ENCODE peak calls at places on chromosomes 12 and 14, in four cellular contexts. D is esophagus squamous epithelium, T is A172, O is NAMALWA. K is an unnamed sample.

GRCh38 chr12:71270057-71270456 is 112.3 kb upstream of the TSPAN8 start:
- DNase-seq in O (no peak), D (no peak), T (no peak), K (no peak)

GRCh38 chr14:54650331-54651017 is 83.5 kb downstream of the SAMD4A start:
- DNase-seq in O (no peak), T (peak), D (peak), K (no peak)

GRCh38 chr12:116366456-116366776 is 88.9 kb upstream of the MED13L start:
- DNase-seq in O (no peak), T (no peak), D (no peak), K (no peak)

GRCh38 chr14:60721331-60722162 is 2.6 kb downstream of the SIX4 start:
- DNase-seq in O (no peak), T (peak), D (no peak), K (peak)

GRCh38 chr12:92340441-92341332 is 195.0 kb upstream of the BTG1 start:
- DNase-seq in T (no peak), D (no peak), O (no peak), K (peak)

GRCh38 chr14:69828372-69828771 is 31.3 kb upstream of the SLC10A1 start:
- DNase-seq in D (no peak), O (no peak), T (no peak), K (no peak)

GRCh38 chr12:87344699-87345098 is 684.5 kb downstream of the C12orf50 start:
- DNase-seq in T (peak), O (peak), D (no peak), K (no peak)

GRCh38 chr12:114445401-114446323 is 39.7 kb upstream of the TBX5 start:
- DNase-seq in T (no peak), O (no peak), D (no peak), K (no peak)

GRCh38 chr12:75548879-75549278 is 37.5 kb upstream of the KRR1 start:
- DNase-seq in D (no peak), T (no peak), O (no peak), K (no peak)

GRCh38 chr12:110102255-110102654 is 21.9 kb upstream of the IFT81 start:
- DNase-seq in O (peak), D (no peak), T (peak), K (peak)

GRCh38 chr12:62642509-62642908 is 175.9 kb downstream of the MON2 start:
- DNase-seq in D (no peak), T (no peak), O (no peak), K (no peak)

GRCh38 chr12:131239384-131240094 is 285.8 kb downstream of the ADGRD1 start:
- DNase-seq in O (no peak), T (no peak), D (no peak), K (no peak)

GRCh38 chr14:95784137-95784536 is 70.2 kb upstream of the TCL1A start:
- DNase-seq in O (peak), D (no peak), T (peak), K (peak)

GRCh38 chr12:49790741-49791140 is 37.5 kb downstream of the NCKAP5L start:
- DNase-seq in T (no peak), O (no peak), D (no peak), K (no peak)

GRCh38 chr12:54595471-54595870 is 7.0 kb upstream of the PPP1R1A start:
- DNase-seq in O (no peak), D (no peak), T (no peak), K (no peak)

GRCh38 chr12:98042668-98043067 is 472.7 kb upstream of the TMPO start:
- DNase-seq in T (no peak), O (no peak), D (no peak), K (no peak)

GRCh38 chr12:11978985-11979384 is 91.8 kb upstream of the BCL2L14 start:
- DNase-seq in T (no peak), D (no peak), O (no peak), K (no peak)

GRCh38 chr12:7374423-7375144 is 69.4 kb downstream of the CD163L1 start:
- DNase-seq in O (peak), D (no peak), T (peak), K (peak)

GRCh38 chr14:50545618-50546017 is 13.2 kb upstream of the MAP4K5 start:
- DNase-seq in D (no peak), O (no peak), T (no peak), K (no peak)

GRCh38 chr12:101824831-101825230 is 5.9 kb downstream of the GNPTAB start:
- DNase-seq in T (no peak), O (no peak), D (no peak), K (no peak)

GRCh38 chr14:94139006-94139405 is 9.6 kb upstream of the IFI27L2 start:
- DNase-seq in D (no peak), T (no peak), O (no peak), K (no peak)

GRCh38 chr12:49340971-49341776 is 4.2 kb upstream of the C1QL4 start:
- DNase-seq in D (no peak), T (no peak), O (no peak), K (no peak)

GRCh38 chr12:128933039-128933438 is 79.8 kb downstream of the GLT1D1 start:
- DNase-seq in T (no peak), O (no peak), D (no peak), K (no peak)

GRCh38 chr12:119748512-119748911 is 80.6 kb downstream of the PRKAB1 start:
- DNase-seq in O (no peak), D (no peak), T (no peak), K (no peak)

GRCh38 chr14:65840118-65840751 is 427.7 kb downstream of the FUT8 start:
- DNase-seq in T (no peak), O (no peak), D (no peak), K (no peak)

GRCh38 chr14:87131879-87132278 is 861.1 kb downstream of the GALC start:
- DNase-seq in D (no peak), T (peak), O (no peak), K (no peak)

GRCh38 chr14:66495214-66496098 is 9.3 kb downstream of the CCDC196 start:
- DNase-seq in O (peak), D (no peak), T (peak), K (peak)

GRCh38 chr14:91473046-91473445 is 37.1 kb downstream of the PPP4R3A start:
- DNase-seq in D (no peak), O (no peak), T (no peak), K (no peak)

GRCh38 chr12:11798856-11799530 is 149.5 kb downstream of the ETV6 start:
- DNase-seq in O (no peak), D (no peak), T (peak), K (no peak)

GRCh38 chr12:19382111-19382526 is 57.2 kb upstream of the AEBP2 start:
- DNase-seq in D (no peak), T (peak), O (no peak), K (no peak)

GRCh38 chr12:108215458-108215857 is 86.4 kb downstream of the WSCD2 start:
- DNase-seq in O (no peak), D (no peak), T (no peak), K (no peak)

GRCh38 chr14:35989736-35990135 is 163.6 kb downstream of the BRMS1L start:
- DNase-seq in D (no peak), O (no peak), T (no peak), K (no peak)

GRCh38 chr12:59059401-59059935 is 139.2 kb upstream of the LRIG3 start:
- DNase-seq in O (no peak), T (no peak), D (no peak), K (no peak)

GRCh38 chr12:113766880-113767878 is 198.9 kb downstream of the RBM19 start:
- DNase-seq in T (peak), D (no peak), O (no peak), K (no peak)

GRCh38 chr12:16685107-16685506 is 79.1 kb upstream of the LMO3 start:
- DNase-seq in T (no peak), O (peak), D (no peak), K (no peak)

GRCh38 chr14:74843653-74844052 is 32.3 kb downstream of the PROX2 start:
- DNase-seq in O (no peak), T (no peak), D (no peak), K (no peak)

GRCh38 chr12:38586652-38587219 is 270.2 kb downstream of the ALG10B start:
- DNase-seq in T (peak), D (no peak), O (no peak), K (no peak)

GRCh38 chr14:37550511-37550910 is 44.5 kb downstream of the FOXA1 start:
- DNase-seq in O (no peak), D (no peak), T (peak), K (no peak)

GRCh38 chr14:68651652-68652432 is 141.0 kb downstream of the ZFP36L1 start:
- DNase-seq in D (no peak), T (no peak), O (no peak), K (no peak)

GRCh38 chr12:104387190-104387589 is 69.6 kb upstream of the CHST11 start:
- DNase-seq in O (no peak), D (no peak), T (no peak), K (peak)

K was measured in HEK293T.